ENCODE peak calls at places on chromosomes 7 and 10, in eight cellular contexts. One of them, this sample, is unnamed. For H3K4me1, the result is how much of the 10 kb centered on the place peaks cover.

GRCh38 chr10:131891196-131891928 is 9.4 kb upstream of the PPP2R2D start:
- DNase-seq in spleen: peak
- DNase-seq in upper lobe of right lung: no peak
- DNase-seq in neuronal stem cell: peak
- DNase-seq in tibial artery: no peak
- DNase-seq in IMR-90: peak
- DNase-seq in right lobe of liver: no peak
- DNase-seq in A549: peak
- DNase-seq in this sample: no peak

GRCh38 chr7:120060283-120060682 is 212.7 kb upstream of the KCND2 start:
- DNase-seq in spleen: no peak
- DNase-seq in A549: no peak
- DNase-seq in upper lobe of right lung: no peak
- DNase-seq in neuronal stem cell: no peak
- DNase-seq in right lobe of liver: no peak
- DNase-seq in IMR-90: peak
- DNase-seq in tibial artery: no peak
- DNase-seq in this sample: no peak

GRCh38 chr7:151645311-151645710 is 125.6 kb upstream of the RHEB start:
- DNase-seq in IMR-90: no peak
- DNase-seq in tibial artery: no peak
- DNase-seq in right lobe of liver: no peak
- DNase-seq in upper lobe of right lung: no peak
- DNase-seq in neuronal stem cell: no peak
- DNase-seq in spleen: no peak
- DNase-seq in A549: no peak
- DNase-seq in this sample: no peak

GRCh38 chr7:92735707-92736106 is 100.7 kb downstream of the CDK6 start:
- DNase-seq in A549: no peak
- DNase-seq in tibial artery: no peak
- DNase-seq in right lobe of liver: no peak
- DNase-seq in IMR-90: peak
- DNase-seq in upper lobe of right lung: no peak
- DNase-seq in spleen: no peak
- DNase-seq in neuronal stem cell: no peak
- DNase-seq in this sample: no peak

GRCh38 chr10:117565068-117565467 is 22.5 kb downstream of the EMX2 start:
- DNase-seq in right lobe of liver: no peak
- DNase-seq in IMR-90: no peak
- DNase-seq in spleen: no peak
- DNase-seq in neuronal stem cell: no peak
- DNase-seq in A549: no peak
- DNase-seq in upper lobe of right lung: no peak
- DNase-seq in tibial artery: no peak
- DNase-seq in this sample: no peak

GRCh38 chr7:26782501-26782900 is 81.9 kb downstream of the SKAP2 start:
- DNase-seq in A549: no peak
- DNase-seq in tibial artery: no peak
- DNase-seq in upper lobe of right lung: no peak
- DNase-seq in neuronal stem cell: no peak
- DNase-seq in right lobe of liver: no peak
- DNase-seq in IMR-90: no peak
- DNase-seq in spleen: no peak
- DNase-seq in this sample: no peak

GRCh38 chr7:101363734-101364374 is 1.2 kb downstream of the COL26A1 start:
- DNase-seq in A549: peak
- DNase-seq in tibial artery: peak
- DNase-seq in neuronal stem cell: peak
- DNase-seq in spleen: peak
- DNase-seq in upper lobe of right lung: peak
- DNase-seq in IMR-90: peak
- DNase-seq in right lobe of liver: peak
- DNase-seq in this sample: peak

GRCh38 chr7:28979791-28980190 is 21.7 kb upstream of the TRIL start:
- DNase-seq in tibial artery: no peak
- DNase-seq in right lobe of liver: no peak
- DNase-seq in upper lobe of right lung: no peak
- DNase-seq in IMR-90: no peak
- DNase-seq in spleen: no peak
- DNase-seq in neuronal stem cell: no peak
- DNase-seq in A549: no peak
- DNase-seq in this sample: no peak

GRCh38 chr10:6049031-6049400 is 13.2 kb downstream of the IL2RA start:
- DNase-seq in tibial artery: no peak
- DNase-seq in right lobe of liver: no peak
- DNase-seq in spleen: no peak
- DNase-seq in upper lobe of right lung: no peak
- DNase-seq in neuronal stem cell: no peak
- DNase-seq in IMR-90: no peak
- DNase-seq in A549: no peak
- DNase-seq in this sample: no peak

GRCh38 chr7:45708046-45708950 is 134.1 kb downstream of the ADCY1 start:
- DNase-seq in neuronal stem cell: no peak
- DNase-seq in spleen: peak
- DNase-seq in IMR-90: no peak
- DNase-seq in A549: no peak
- DNase-seq in tibial artery: no peak
- DNase-seq in upper lobe of right lung: peak
- DNase-seq in right lobe of liver: peak
- DNase-seq in this sample: no peak

GRCh38 chr7:111098011-111098925 is 7.3 kb downstream of the LRRN3 start:
- DNase-seq in neuronal stem cell: no peak
- DNase-seq in spleen: no peak
- DNase-seq in upper lobe of right lung: no peak
- DNase-seq in right lobe of liver: no peak
- DNase-seq in A549: no peak
- DNase-seq in tibial artery: no peak
- DNase-seq in IMR-90: peak
- DNase-seq in this sample: peak

GRCh38 chr7:35253680-35254495 is at the start of gene TBX20:
- DNase-seq in spleen: peak
- DNase-seq in A549: peak
- DNase-seq in tibial artery: no peak
- DNase-seq in neuronal stem cell: no peak
- DNase-seq in right lobe of liver: no peak
- DNase-seq in IMR-90: peak
- DNase-seq in upper lobe of right lung: peak
- DNase-seq in this sample: peak

GRCh38 chr10:132152896-132153580 is 33.7 kb upstream of the DPYSL4 start:
- DNase-seq in A549: no peak
- DNase-seq in spleen: peak
- DNase-seq in upper lobe of right lung: no peak
- DNase-seq in IMR-90: no peak
- DNase-seq in right lobe of liver: no peak
- DNase-seq in neuronal stem cell: no peak
- DNase-seq in tibial artery: no peak
- DNase-seq in this sample: no peak

GRCh38 chr7:20784311-20785210 is 2.1 kb downstream of the SP8 start:
- DNase-seq in neuronal stem cell: no peak
- DNase-seq in A549: peak
- DNase-seq in right lobe of liver: no peak
- DNase-seq in tibial artery: no peak
- DNase-seq in IMR-90: no peak
- DNase-seq in spleen: no peak
- DNase-seq in upper lobe of right lung: no peak
- DNase-seq in this sample: peak

GRCh38 chr10:97196213-97197029 is 10.7 kb upstream of the SLIT1 start:
- DNase-seq in neuronal stem cell: peak
- DNase-seq in upper lobe of right lung: peak
- DNase-seq in spleen: peak
- DNase-seq in tibial artery: peak
- DNase-seq in right lobe of liver: no peak
- DNase-seq in A549: peak
- DNase-seq in IMR-90: peak
- DNase-seq in this sample: peak

GRCh38 chr7:43516581-43517342 is 66.1 kb upstream of the STK17A start:
- DNase-seq in neuronal stem cell: no peak
- DNase-seq in A549: no peak
- DNase-seq in tibial artery: no peak
- DNase-seq in spleen: no peak
- DNase-seq in IMR-90: no peak
- DNase-seq in upper lobe of right lung: no peak
- DNase-seq in right lobe of liver: no peak
- DNase-seq in this sample: no peak

GRCh38 chr7:78130443-78131200 is 332.0 kb downstream of the PHTF2 start:
- DNase-seq in right lobe of liver: no peak
- DNase-seq in upper lobe of right lung: peak
- DNase-seq in tibial artery: no peak
- DNase-seq in A549: no peak
- DNase-seq in IMR-90: peak
- DNase-seq in neuronal stem cell: no peak
- DNase-seq in spleen: no peak
- DNase-seq in this sample: peak

GRCh38 chr7:132117181-132117580 is 459.1 kb downstream of the PLXNA4 start:
- DNase-seq in tibial artery: no peak
- DNase-seq in upper lobe of right lung: no peak
- DNase-seq in A549: peak
- DNase-seq in neuronal stem cell: no peak
- DNase-seq in right lobe of liver: no peak
- DNase-seq in IMR-90: peak
- DNase-seq in spleen: no peak
- DNase-seq in this sample: no peak

GRCh38 chr7:16603633-16604032 is 41.9 kb downstream of the ANKMY2 start:
- DNase-seq in IMR-90: no peak
- DNase-seq in right lobe of liver: no peak
- DNase-seq in neuronal stem cell: no peak
- DNase-seq in A549: no peak
- DNase-seq in upper lobe of right lung: no peak
- DNase-seq in tibial artery: no peak
- DNase-seq in spleen: no peak
- DNase-seq in this sample: no peak

DNA sequence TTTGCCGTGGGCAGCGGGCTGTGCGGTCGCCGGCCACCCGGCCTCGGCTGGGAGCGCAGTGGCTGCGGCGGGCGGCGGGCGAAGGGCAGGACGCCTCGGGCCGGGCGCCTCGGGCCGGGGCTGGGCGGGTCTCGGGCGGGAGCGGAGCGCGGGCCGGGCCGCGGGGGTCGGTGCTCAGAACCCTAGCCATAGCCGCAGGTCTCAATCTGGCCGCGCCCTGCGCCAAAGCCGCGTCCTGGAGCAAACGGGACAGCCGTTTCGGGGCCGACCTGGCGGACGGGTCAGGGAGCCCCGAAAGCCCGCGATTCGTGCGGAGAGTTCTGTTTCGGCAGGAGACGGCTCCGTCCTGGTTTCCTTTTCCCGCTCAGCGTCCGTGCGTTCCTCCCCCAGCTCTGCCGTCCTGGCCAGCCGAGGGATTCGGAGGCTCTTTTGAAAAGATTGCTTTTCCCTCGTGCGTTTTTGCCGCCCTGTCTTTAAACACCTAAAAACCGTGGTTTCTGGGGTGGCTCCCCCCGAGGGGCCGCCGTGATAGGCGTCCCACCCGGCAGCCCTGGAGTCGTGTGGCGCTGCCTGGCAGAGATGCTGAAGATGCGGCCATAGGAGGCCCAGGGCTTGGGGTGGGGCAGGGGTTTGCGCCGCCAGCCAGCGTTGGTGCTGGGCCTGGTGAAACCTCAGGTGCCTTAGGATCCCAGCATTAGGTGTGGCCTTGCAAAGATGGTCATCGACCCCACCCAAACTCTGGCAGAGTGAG is 727 bp downstream of the RET start:
- DNase-seq in right lobe of liver: no peak
- DNase-seq in tibial artery: no peak
- DNase-seq in upper lobe of right lung: no peak
- DNase-seq in IMR-90: no peak
- DNase-seq in neuronal stem cell: no peak
- DNase-seq in A549: no peak
- DNase-seq in spleen: no peak
- DNase-seq in this sample: no peak
- H3K4me3 ChIP-seq in right lobe of liver: peak
- H3K4me3 ChIP-seq in tibial artery: peak
- H3K4me3 ChIP-seq in upper lobe of right lung: peak
- H3K4me3 ChIP-seq in IMR-90: no peak
- H3K4me3 ChIP-seq in neuronal stem cell: no peak
- H3K4me3 ChIP-seq in A549: peak
- H3K4me3 ChIP-seq in spleen: no peak
- H3K4me3 ChIP-seq in this sample: no peak

GRCh38 chr7:128019330-128019729 is 11.9 kb downstream of the LRRC4 start:
- DNase-seq in upper lobe of right lung: no peak
- DNase-seq in spleen: no peak
- DNase-seq in A549: no peak
- DNase-seq in right lobe of liver: no peak
- DNase-seq in IMR-90: no peak
- DNase-seq in tibial artery: no peak
- DNase-seq in neuronal stem cell: no peak
- DNase-seq in this sample: no peak
- H3K4me1 ChIP-seq in upper lobe of right lung: under half
- H3K4me1 ChIP-seq in spleen: under half
- H3K4me1 ChIP-seq in A549: under half
- H3K4me1 ChIP-seq in right lobe of liver: under half
- H3K4me1 ChIP-seq in IMR-90: under half
- H3K4me1 ChIP-seq in tibial artery: under half
- H3K4me1 ChIP-seq in neuronal stem cell: under half
- H3K4me1 ChIP-seq in this sample: under half

GRCh38 chr7:149422065-149422913 is 38.6 kb downstream of the ZNF777 start:
- DNase-seq in upper lobe of right lung: peak
- DNase-seq in spleen: peak
- DNase-seq in right lobe of liver: peak
- DNase-seq in IMR-90: peak
- DNase-seq in A549: peak
- DNase-seq in tibial artery: no peak
- DNase-seq in neuronal stem cell: peak
- DNase-seq in this sample: peak
- H3K27ac ChIP-seq in upper lobe of right lung: peak
- H3K27ac ChIP-seq in spleen: peak
- H3K27ac ChIP-seq in right lobe of liver: no peak
- H3K27ac ChIP-seq in IMR-90: no peak
- H3K27ac ChIP-seq in A549: peak
- H3K27ac ChIP-seq in tibial artery: no peak
- H3K27ac ChIP-seq in neuronal stem cell: peak
- H3K27ac ChIP-seq in this sample: no peak

DNA sequence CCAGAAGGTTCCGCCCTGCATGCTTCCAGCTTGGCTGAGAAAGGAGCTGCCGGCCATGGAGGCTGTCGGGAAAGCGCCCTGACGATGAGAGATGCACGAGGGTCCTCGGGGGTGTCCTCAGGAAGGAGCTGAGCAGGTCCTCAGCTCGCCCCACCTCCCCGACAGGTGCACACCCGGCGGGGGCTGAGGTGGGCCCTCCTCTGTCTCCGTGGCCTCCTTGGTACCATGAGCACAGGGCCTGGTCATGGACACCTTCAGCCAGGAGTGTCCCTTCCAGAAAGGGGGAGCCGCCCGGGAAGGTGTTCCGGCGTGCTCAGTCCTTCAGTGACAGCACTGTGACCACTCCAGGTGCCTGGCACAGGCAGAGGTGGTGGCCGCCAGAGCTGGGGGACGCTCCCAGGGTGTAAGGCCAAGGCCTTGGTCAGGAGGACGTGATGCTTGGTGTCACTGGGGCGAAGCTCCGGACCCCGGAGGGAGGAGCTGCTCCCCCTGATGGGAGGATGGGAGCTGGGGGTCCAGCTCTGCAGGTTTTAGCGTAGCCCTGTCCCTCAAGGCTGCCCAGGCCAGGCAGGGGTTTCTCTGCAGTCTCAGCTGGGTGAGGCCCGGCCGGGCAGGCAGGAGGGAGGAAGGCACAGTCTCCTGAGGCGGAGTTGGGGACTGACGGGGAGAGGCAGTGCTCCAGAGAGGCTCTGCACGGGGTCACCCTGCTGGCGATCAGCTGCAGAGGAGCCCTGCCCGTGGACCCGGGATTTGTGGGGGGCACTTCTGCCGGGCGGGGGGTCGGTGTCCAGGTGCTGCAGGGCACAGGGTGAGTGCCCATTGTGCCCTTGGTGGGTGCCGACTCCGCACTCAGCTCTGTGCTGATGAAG is 56.6 kb upstream of the DNAJB6 start:
- DNase-seq in A549: no peak
- DNase-seq in IMR-90: no peak
- DNase-seq in right lobe of liver: no peak
- DNase-seq in neuronal stem cell: no peak
- DNase-seq in upper lobe of right lung: no peak
- DNase-seq in spleen: peak
- DNase-seq in tibial artery: no peak
- DNase-seq in this sample: no peak
- H3K4me3 ChIP-seq in A549: no peak
- H3K4me3 ChIP-seq in IMR-90: no peak
- H3K4me3 ChIP-seq in right lobe of liver: no peak
- H3K4me3 ChIP-seq in neuronal stem cell: no peak
- H3K4me3 ChIP-seq in upper lobe of right lung: peak
- H3K4me3 ChIP-seq in spleen: no peak
- H3K4me3 ChIP-seq in tibial artery: peak
- H3K4me3 ChIP-seq in this sample: no peak

This sample was measured in SJCRH30.